ENCODE peak calls at places on chromosomes 6 and 20, in four cellular contexts. V is SK-N-SH, T is neural progenitor cell, Y is GM23338. N is an unnamed sample.

GRCh38 chr6:25337004-25337403 is 57.8 kb downstream of the CARMIL1 start:
- DNase-seq in V (no peak), Y (no peak), T (no peak), N (no peak)

GRCh38 chr6:56851104-56851503 is 103.8 kb upstream of the BEND6 start:
- DNase-seq in V (peak; percentile 30), T (peak; percentile 29), Y (peak; percentile 81), N (no peak)

GRCh38 chr6:63574554-63574900 is 2.2 kb downstream of the LOC128125822 start:
- DNase-seq in T (no peak), V (no peak), Y (no peak), N (no peak)

GRCh38 chr6:3957321-3957720 is 108.1 kb downstream of the FAM50B start:
- DNase-seq in Y (no peak), V (no peak), T (no peak), N (no peak)

GRCh38 chr6:23690650-23691049 is 435.4 kb upstream of the NRSN1 start:
- DNase-seq in T (no peak), V (no peak), Y (no peak), N (no peak)

GRCh38 chr6:159360306-159360705 is 191.1 kb downstream of the FNDC1 start:
- DNase-seq in V (no peak), Y (no peak), T (no peak), N (no peak)

GRCh38 chr6:108732101-108732870 is 115.9 kb upstream of the ARMC2 start:
- DNase-seq in Y (no peak), V (no peak), T (peak; percentile 36), N (no peak)

GRCh38 chr6:158207452-158207788 is 39.3 kb downstream of the GTF2H5 start:
- DNase-seq in T (no peak), V (no peak), Y (no peak), N (no peak)

GRCh38 chr6:75818061-75818855 is 69.2 kb downstream of the MYO6 start:
- DNase-seq in Y (no peak), V (no peak), T (no peak), N (no peak)

GRCh38 chr20:18276821-18277220 is 11.5 kb upstream of the ZNF133 start:
- DNase-seq in T (peak; percentile 92), V (peak; percentile 60), Y (peak; percentile 93), N (peak; percentile 64)

GRCh38 chr6:104750449-104750848 is 109.3 kb downstream of the HACE1 start:
- DNase-seq in V (no peak), T (no peak), Y (no peak), N (no peak)

GRCh38 chr6:32973144-32973854 is 4.9 kb downstream of the BRD2 start:
- DNase-seq in V (no peak), T (peak; percentile 90), Y (peak; percentile 68), N (peak; percentile 62)

GRCh38 chr6:45741437-45742166 is 274.1 kb downstream of the CLIC5 start:
- DNase-seq in V (no peak), Y (no peak), T (no peak), N (peak; percentile 19)

GRCh38 chr20:14729390-14729789 is 392.0 kb upstream of the FLRT3 start:
- DNase-seq in V (no peak), T (no peak), Y (no peak), N (no peak)

GRCh38 chr6:19303381-19303780 is 533.8 kb upstream of the ID4 start:
- DNase-seq in Y (no peak), T (no peak), V (no peak), N (no peak)

GRCh38 chr20:10089871-10090587 is 55.2 kb downstream of the ANKEF1 start:
- DNase-seq in Y (no peak), T (no peak), V (no peak), N (no peak)

GRCh38 chr20:10096790-10097189 is 62.0 kb downstream of the ANKEF1 start:
- DNase-seq in V (no peak), T (no peak), Y (no peak), N (no peak)

GRCh38 chr20:10094566-10095173 is 59.9 kb downstream of the ANKEF1 start:
- DNase-seq in T (no peak), Y (no peak), V (no peak), N (no peak)

GRCh38 chr20:10090588-10091166 is 55.9 kb downstream of the ANKEF1 start:
- DNase-seq in Y (peak; percentile 84), V (peak; percentile 50), T (peak; percentile 75), N (peak; percentile 49)

GRCh38 chr20:10093087-10093591 is 58.4 kb downstream of the ANKEF1 start:
- DNase-seq in Y (no peak), T (no peak), V (no peak), N (no peak)
- H3K4me2 ChIP-seq in Y (no peak overlapping the region), T (no peak overlapping the region), V (peak overlapping the region; percentile 32), N (no peak overlapping the region)

GRCh38 chr6:124131779-124132178 is 328.1 kb downstream of the NKAIN2 start:
- DNase-seq in T (no peak), Y (no peak), V (no peak), N (no peak)
- TF ChIP-seq EZH2phosphoT487 in T (no peak), Y (no peak), V (no peak), N (no peak)

GRCh38 chr6:169720207-169720855 is 4.0 kb downstream of the PHF10 start:
- DNase-seq in T (no peak), V (no peak), Y (peak; percentile 6), N (no peak)
- H3K79me2 ChIP-seq in T (peaks cover 67% of the 10 kb centered on the region), V (peaks cover 72% of the 10 kb centered on the region), Y (peaks cover 64% of the 10 kb centered on the region), N (peaks cover 66% of the 10 kb centered on the region)

GRCh38 chr20:21118782-21119181 is 7.1 kb upstream of the KIZ start:
- DNase-seq in T (no peak), Y (no peak), V (no peak), N (no peak)

GRCh38 chr20:21117521-21117920 is 8.4 kb upstream of the KIZ start:
- DNase-seq in Y (no peak), T (no peak), V (no peak), N (no peak)

GRCh38 chr20:21114584-21114983 is 8.4 kb upstream of the LINC00237 start:
- DNase-seq in V (no peak), T (no peak), Y (peak; percentile 44), N (no peak)

GRCh38 chr20:21113697-21114096 is 7.5 kb upstream of the LINC00237 start:
- DNase-seq in V (no peak), Y (no peak), T (no peak), N (no peak)

DNA sequence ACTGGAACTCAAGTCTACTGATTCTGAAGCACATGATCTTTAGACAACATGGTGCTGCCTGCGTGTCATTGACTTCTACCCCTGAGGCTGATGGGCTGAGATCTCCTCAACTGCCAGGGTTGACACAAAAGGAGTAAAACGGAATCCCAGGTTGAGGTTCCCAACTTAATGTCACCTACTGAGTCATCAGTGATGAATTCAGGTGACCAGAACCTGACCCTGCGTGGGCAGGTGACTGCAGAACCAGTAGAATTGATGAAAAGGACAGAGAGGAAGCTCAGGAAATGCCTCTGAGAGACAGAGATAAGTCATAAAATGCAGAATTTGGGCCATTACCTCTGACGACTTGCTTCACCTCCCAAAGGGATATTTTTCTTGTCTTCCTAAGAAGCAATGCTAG is 7.7 kb upstream of the KIZ start:
- DNase-seq in T (no peak), V (no peak), Y (no peak), N (no peak)
- H3K4me2 ChIP-seq in T (no peak overlapping the region), V (no peak overlapping the region), Y (no peak overlapping the region), N (no peak overlapping the region)

GRCh38 chr6:41483943-41484342 is 62.2 kb upstream of the FOXP4 start:
- DNase-seq in T (no peak), Y (no peak), V (no peak), N (no peak)

GRCh38 chr6:41489284-41489851 is 56.8 kb upstream of the FOXP4 start:
- DNase-seq in Y (no peak), T (no peak), V (peak; percentile 87), N (no peak)

GRCh38 chr6:41492261-41492891 is 53.8 kb upstream of the FOXP4 start:
- DNase-seq in T (no peak), V (no peak), Y (peak; percentile 47), N (no peak)

GRCh38 chr6:41488392-41489129 is 57.6 kb upstream of the FOXP4 start:
- DNase-seq in Y (peak; percentile 69), T (peak; percentile 80), V (peak; percentile 63), N (no peak)

DNA sequence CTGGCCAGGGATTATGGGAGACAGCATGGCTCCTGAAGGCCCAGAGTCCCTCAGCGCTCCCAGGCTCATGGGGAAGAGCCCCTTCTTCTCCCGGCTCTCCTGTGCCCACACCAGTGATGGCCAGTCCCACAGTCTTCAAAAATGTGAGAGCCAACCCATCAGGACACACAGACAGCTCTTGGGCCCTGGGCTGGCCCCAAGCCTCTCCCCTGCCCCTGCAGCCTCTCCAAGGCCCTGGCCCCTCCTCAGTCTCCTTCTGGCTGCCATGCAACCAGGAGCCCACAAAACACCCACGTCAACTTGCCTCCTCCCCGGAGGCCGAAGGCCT is 58.2 kb upstream of the FOXP4 start:
- DNase-seq in V (no peak), Y (no peak), T (no peak), N (no peak)
- TF ChIP-seq EZH2phosphoT487 in V (no peak), Y (no peak), T (no peak), N (no peak)